ENCODE peak calls at places on chromosomes 4 and X, in ten cellular contexts. R is right lobe of liver, T is H1, W is ovary, E is HCT116, L is upper lobe of left lung, N is transverse colon, D is heart left ventricle, A is body of pancreas, V is endothelial cell of umbilical vein. S is an unnamed sample.

GRCh38 chr4:7904942-7905341 is 34.7 kb downstream of the AFAP1 start:
- DNase-seq in T (no peak), R (no peak), E (no peak), N (no peak), V (no peak), A (no peak), W (no peak), D (no peak), L (no peak), S (peak; percentile 37)

GRCh38 chrX:10989386-10989785 is 121.7 kb upstream of the HCCS start:
- DNase-seq in L (no peak), D (no peak), N (no peak), W (no peak), V (no peak), R (no peak), A (no peak), T (no peak), E (no peak), S (no peak)

GRCh38 chrX:2913118-2913517 is 16.0 kb downstream of the ARSD start:
- DNase-seq in E (no peak), D (no peak), L (no peak), V (no peak), N (no peak), R (no peak), T (no peak), W (no peak), A (no peak), S (no peak)

GRCh38 chrX:50045808-50046207 is 123.4 kb downstream of the CLCN5 start:
- DNase-seq in E (no peak), R (no peak), T (no peak), V (no peak), N (no peak), D (no peak), L (no peak), W (no peak), A (no peak), S (no peak)

GRCh38 chr4:121034010-121034409 is 38.3 kb downstream of the NDNF start:
- DNase-seq in V (no peak), W (no peak), L (no peak), A (peak; percentile 42), N (no peak), R (no peak), D (no peak), E (no peak), T (no peak), S (no peak)

GRCh38 chr4:53956053-53956452 is 108.4 kb downstream of the CHIC2 start:
- DNase-seq in D (no peak), W (no peak), T (no peak), A (no peak), R (no peak), V (no peak), N (no peak), E (no peak), L (no peak), S (no peak)

GRCh38 chrX:150038977-150039599 is 100.8 kb upstream of the EOLA2 start:
- DNase-seq in N (no peak), R (no peak), W (no peak), E (no peak), V (no peak), A (no peak), D (no peak), T (no peak), L (no peak), S (no peak)

GRCh38 chrX:135697614-135698013 is 15.8 kb upstream of the CT45A1 start:
- DNase-seq in W (no peak), A (no peak), T (no peak), E (no peak), N (no peak), R (no peak), D (no peak), L (no peak), V (no peak), S (no peak)

GRCh38 chrX:19178402-19178801 is 56.1 kb upstream of the ADGRG2 start:
- DNase-seq in D (no peak), W (no peak), V (no peak), N (no peak), T (no peak), L (no peak), A (no peak), E (no peak), R (no peak), S (no peak)

GRCh38 chrX:148310402-148311200 is 189.8 kb upstream of the AFF2 start:
- DNase-seq in L (no peak), N (no peak), R (no peak), A (no peak), E (no peak), V (no peak), W (no peak), T (no peak), D (no peak), S (no peak)

GRCh38 chrX:24427747-24428019 is 37.4 kb upstream of the PDK3 start:
- DNase-seq in N (peak; percentile 10), A (no peak), L (no peak), W (peak; percentile 36), R (no peak), T (no peak), V (no peak), E (no peak), D (no peak), S (no peak)

GRCh38 chrX:82362550-82362949 is 1145.5 kb upstream of the POU3F4 start:
- DNase-seq in V (no peak), L (no peak), T (no peak), W (no peak), A (peak; percentile 26), E (no peak), R (peak; percentile 78), N (no peak), D (no peak), S (no peak)

DNA sequence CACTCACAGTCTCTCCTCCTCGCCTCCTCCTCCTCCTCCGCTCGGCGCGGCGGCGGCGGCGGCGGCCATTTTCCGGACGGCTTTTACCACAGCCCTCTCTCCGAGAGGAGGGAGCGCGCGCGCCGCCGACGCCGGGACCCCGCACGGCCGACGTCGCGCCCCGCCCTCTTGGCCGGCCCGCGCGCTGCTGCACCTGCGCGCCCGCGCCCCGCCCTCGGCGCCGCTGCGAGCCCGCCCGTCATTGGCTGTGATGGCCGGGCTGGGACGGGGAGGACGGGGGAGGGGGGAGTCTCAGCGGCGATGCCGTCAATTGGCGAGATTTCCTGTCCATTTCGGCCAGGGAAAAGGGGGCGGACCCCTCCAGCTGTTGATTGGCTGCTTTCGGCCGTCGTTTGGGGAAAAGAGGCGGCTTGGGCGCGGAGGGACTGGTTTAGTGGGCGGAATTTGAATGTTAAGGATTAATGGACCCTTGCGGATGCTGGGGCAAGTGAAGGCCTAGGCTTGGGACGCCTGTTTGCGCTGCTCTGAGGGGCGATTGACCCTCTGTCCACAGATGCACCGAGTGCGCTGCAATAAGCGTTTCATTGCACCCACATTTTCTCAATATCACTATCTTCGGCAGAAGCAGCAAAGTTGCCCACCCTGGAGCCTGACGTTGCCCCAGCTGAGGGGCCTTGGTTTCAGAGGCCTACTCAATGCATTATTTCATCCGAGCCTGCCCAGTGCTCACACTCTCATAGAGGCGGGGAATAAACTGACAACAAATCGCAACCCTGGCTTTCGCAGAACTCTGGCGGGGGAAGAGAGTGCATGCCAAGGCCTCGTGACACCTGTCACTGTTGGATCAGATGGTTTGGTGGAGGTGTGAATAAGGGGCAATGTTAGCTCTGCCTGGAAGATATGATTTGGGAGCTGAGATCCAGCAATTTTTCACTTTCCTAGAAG is at the start of gene MECP2:
- DNase-seq in V (peak; percentile 92), A (peak; percentile 93), N (peak; percentile 94), W (peak; percentile 92), L (peak; percentile 98), T (peak; percentile 68), D (peak; percentile 92), R (peak; percentile 93), E (peak; percentile 80), S (peak; percentile 91)
- TF ChIP-seq POLR2A in V (no peak), A (no peak), N (no peak), W (peak; percentile 24), L (no peak), T (peak; percentile 28), D (no peak), R (no peak), E (no peak), S (peak; percentile 69)

GRCh38 chr4:101953949-101954348 is 163.4 kb downstream of the BANK1 start:
- DNase-seq in A (no peak), W (no peak), V (peak; percentile 25), T (peak; percentile 44), R (no peak), N (no peak), L (no peak), D (no peak), E (no peak), S (no peak)

GRCh38 chr4:101956068-101956805 is 165.7 kb downstream of the BANK1 start:
- DNase-seq in V (peak; percentile 47), R (no peak), A (no peak), N (no peak), T (no peak), E (no peak), L (no peak), W (no peak), D (no peak), S (no peak)

GRCh38 chr4:101954975-101955678 is 164.6 kb downstream of the BANK1 start:
- DNase-seq in D (no peak), E (no peak), T (no peak), R (no peak), W (no peak), A (no peak), N (no peak), L (no peak), V (no peak), S (no peak)

GRCh38 chr4:101952985-101953384 is 162.5 kb downstream of the BANK1 start:
- DNase-seq in A (no peak), W (no peak), D (no peak), V (no peak), R (no peak), N (no peak), L (no peak), E (no peak), T (no peak), S (no peak)

GRCh38 chr4:101954351-101954750 is 163.8 kb downstream of the BANK1 start:
- DNase-seq in L (no peak), T (no peak), D (no peak), V (peak; percentile 5), R (no peak), E (no peak), A (no peak), W (no peak), N (no peak), S (no peak)
- H3K4me1 ChIP-seq in L (no peaks in the 10 kb centered on the region), T (peaks cover 12% of the 10 kb centered on the region), D (no peaks in the 10 kb centered on the region), V (peaks cover 6% of the 10 kb centered on the region), R (no peaks in the 10 kb centered on the region), E (peaks cover 27% of the 10 kb centered on the region), A (peaks cover 13% of the 10 kb centered on the region), W (no peaks in the 10 kb centered on the region), N (no peaks in the 10 kb centered on the region), S (no peaks in the 10 kb centered on the region)

DNA sequence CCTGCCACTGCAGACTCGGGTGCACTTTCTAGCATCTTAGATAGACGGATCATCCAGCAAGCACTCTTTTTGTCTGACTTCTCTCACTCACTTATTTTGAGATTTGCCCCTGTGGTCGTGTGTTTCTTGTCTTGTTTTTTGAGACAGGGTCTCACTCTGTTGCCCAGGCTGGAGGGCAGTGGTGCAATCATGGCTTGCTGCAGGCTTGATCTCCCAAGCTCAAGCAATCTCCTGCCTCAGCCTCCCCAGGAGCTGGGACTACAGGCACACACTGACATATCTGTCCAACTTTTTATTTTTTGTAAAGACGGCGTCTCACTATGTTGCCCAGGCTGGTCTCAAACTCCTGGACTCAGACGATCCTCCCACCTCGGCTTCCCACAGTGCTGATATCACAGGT is 26.7 kb downstream of the FGFR3 start:
- DNase-seq in A (no peak), D (no peak), V (no peak), L (no peak), R (no peak), N (no peak), W (no peak), T (no peak), E (no peak), S (no peak)
- H3K27ac ChIP-seq in A (no peak overlapping the region), D (no peak overlapping the region), V (no peak overlapping the region), L (no peak overlapping the region), R (no peak overlapping the region), N (no peak overlapping the region), W (no peak overlapping the region), T (no peak overlapping the region), E (no peak overlapping the region), S (no peak overlapping the region)

GRCh38 chrX:104156630-104157529 is at the start of gene SLC25A53:
- DNase-seq in T (peak; percentile 64), R (peak; percentile 79), W (peak; percentile 78), L (peak; percentile 89), E (peak; percentile 70), A (peak; percentile 75), D (peak; percentile 82), V (peak; percentile 82), N (peak; percentile 80), S (peak; percentile 68)
- TF ChIP-seq POLR2A in T (no peak), R (peak; percentile 42), W (peak; percentile 43), L (peak; percentile 53), E (no peak), A (peak; percentile 34), D (peak; percentile 23), V (no peak), N (peak; percentile 68), S (peak; percentile 37)

S was measured in uterus.